ENCODE peak calls at places on chromosomes 1 and 21, in ten cellular contexts. U is RWPE1; M is iPS-NIHi11; T is GM12865; V is hepatocyte; B is CD4-positive, CD25-positive, alpha-beta regulatory T cell; F is glutamatergic neuron; Z is fibroblast of gingiva; I is cardiac fibroblast; W is GDM1. E is an unnamed sample.

GRCh38 chr21:32748529-32748928 is 20.7 kb upstream of the SYNJ1 start:
- DNase-seq in U (no peak), M (no peak), T (no peak), V (no peak), B (no peak), F (no peak), Z (no peak), I (no peak), W (no peak), E (no peak)

GRCh38 chr1:168084396-168085231 is 52.1 kb downstream of the GPR161 start:
- DNase-seq in U (peak; percentile 31), M (peak; percentile 87), T (peak; percentile 67), V (peak; percentile 65), B (peak; percentile 28), F (peak; percentile 85), Z (peak; percentile 25), I (peak; percentile 67), W (peak; percentile 28), E (peak; percentile 31)

GRCh38 chr1:68454534-68454933 is 4.8 kb upstream of the RPE65 start:
- DNase-seq in U (no peak), M (no peak), T (peak; percentile 22), V (no peak), B (no peak), F (no peak), Z (no peak), I (no peak), W (no peak), E (no peak)

GRCh38 chr1:13540871-13541270 is 27.1 kb upstream of the LRRC38 start:
- DNase-seq in U (no peak), M (no peak), T (no peak), V (no peak), B (no peak), F (no peak), Z (no peak), I (no peak), W (no peak), E (no peak)

GRCh38 chr1:221381858-221382623 is 359.8 kb downstream of the DUSP10 start:
- DNase-seq in U (no peak), M (no peak), T (no peak), V (no peak), B (no peak), F (no peak), Z (peak; percentile 83), I (no peak), W (no peak), E (no peak)

GRCh38 chr1:54764132-54764921 is at the start of gene PARS2:
- DNase-seq in U (peak; percentile 99), M (peak; percentile 100), T (peak; percentile 99), V (peak; percentile 100), B (peak; percentile 94), F (peak; percentile 98), Z (peak; percentile 100), I (peak; percentile 100), W (peak; percentile 98), E (peak; percentile 97)

GRCh38 chr21:33039542-33039941 is 13.8 kb downstream of the OLIG2 start:
- DNase-seq in U (no peak), M (no peak), T (no peak), V (no peak), B (no peak), F (peak; percentile 82), Z (no peak), I (no peak), W (no peak), E (no peak)

GRCh38 chr21:46127239-46128105 is 27.9 kb downstream of the FTCD start:
- DNase-seq in U (no peak), M (peak; percentile 16), T (no peak), V (no peak), B (no peak), F (peak; percentile 10), Z (no peak), I (no peak), W (no peak), E (no peak)

GRCh38 chr1:30756206-30756544 is 1.4 kb downstream of the LAPTM5 start:
- DNase-seq in U (no peak), M (no peak), T (no peak), V (no peak), B (no peak), F (no peak), Z (no peak), I (no peak), W (no peak), E (no peak)

GRCh38 chr1:173342766-173343165 is 134.4 kb upstream of the PRDX6 start:
- DNase-seq in U (no peak), M (no peak), T (no peak), V (no peak), B (no peak), F (no peak), Z (no peak), I (peak; percentile 32), W (no peak), E (no peak)

GRCh38 chr1:157110003-157110402 is 10.4 kb upstream of the ETV3L start:
- DNase-seq in U (no peak), M (no peak), T (no peak), V (no peak), B (no peak), F (no peak), Z (peak; percentile 8), I (no peak), W (no peak), E (no peak)

GRCh38 chr1:234599617-234600417 is 10.2 kb downstream of the IRF2BP2 start:
- DNase-seq in U (peak; percentile 78), M (peak; percentile 88), T (peak; percentile 86), V (peak; percentile 94), B (peak; percentile 71), F (peak; percentile 86), Z (peak; percentile 81), I (peak; percentile 83), W (peak; percentile 94), E (peak; percentile 84)

GRCh38 chr1:47725000-47725731 is 272.0 kb downstream of the TRABD2B start:
- DNase-seq in U (no peak), M (peak; percentile 84), T (no peak), V (peak; percentile 53), B (no peak), F (peak; percentile 83), Z (no peak), I (no peak), W (no peak), E (no peak)

GRCh38 chr1:77900687-77901293 is 12.4 kb downstream of the NEXN start:
- DNase-seq in U (peak; percentile 56), M (peak; percentile 43), T (peak; percentile 66), V (peak; percentile 55), B (no peak), F (no peak), Z (peak; percentile 59), I (peak; percentile 77), W (peak; percentile 20), E (peak; percentile 2)

GRCh38 chr1:51294566-51295184 is 35.7 kb downstream of the TTC39A start:
- DNase-seq in U (no peak), M (no peak), T (no peak), V (no peak), B (no peak), F (no peak), Z (no peak), I (no peak), W (no peak), E (no peak)

GRCh38 chr1:32972814-32973428 is 8.3 kb upstream of the RNF19B start:
- DNase-seq in U (no peak), M (peak; percentile 88), T (no peak), V (peak; percentile 73), B (no peak), F (peak; percentile 78), Z (peak; percentile 37), I (no peak), W (no peak), E (no peak)

GRCh38 chr1:185795181-185795580 is 61.0 kb downstream of the HMCN1 start:
- DNase-seq in U (no peak), M (no peak), T (no peak), V (no peak), B (no peak), F (no peak), Z (peak; percentile 65), I (peak; percentile 88), W (no peak), E (no peak)

GRCh38 chr1:185315364-185316108 is 1.5 kb downstream of the IVNS1ABP start:
- DNase-seq in U (no peak), M (no peak), T (no peak), V (peak; percentile 36), B (no peak), F (no peak), Z (no peak), I (no peak), W (no peak), E (no peak)

GRCh38 chr1:175774921-175775320 is 31.5 kb upstream of the TNR start:
- DNase-seq in U (no peak), M (no peak), T (no peak), V (no peak), B (no peak), F (no peak), Z (no peak), I (no peak), W (no peak), E (no peak)

GRCh38 chr1:67948155-67949075 is 102.0 kb downstream of the DIRAS3 start:
- DNase-seq in U (no peak), M (no peak), T (no peak), V (peak; percentile 37), B (no peak), F (no peak), Z (peak; percentile 86), I (peak; percentile 77), W (no peak), E (no peak)

GRCh38 chr1:58041621-58042020 is 504.9 kb downstream of the OMA1 start:
- DNase-seq in U (peak; percentile 21), M (no peak), T (no peak), V (peak; percentile 8), B (no peak), F (no peak), Z (no peak), I (no peak), W (no peak), E (no peak)

GRCh38 chr1:42325014-42325402 is 10.0 kb downstream of the FOXJ3 start:
- DNase-seq in U (no peak), M (no peak), T (no peak), V (no peak), B (no peak), F (no peak), Z (no peak), I (no peak), W (no peak), E (no peak)

GRCh38 chr21:25568230-25568629 is 39.1 kb downstream of the MRPL39 start:
- DNase-seq in U (no peak), M (no peak), T (peak; percentile 76), V (peak; percentile 10), B (no peak), F (no peak), Z (peak; percentile 23), I (peak; percentile 76), W (no peak), E (peak; percentile 3)

GRCh38 chr1:6753320-6754140 is 31.7 kb upstream of the CAMTA1 start:
- DNase-seq in U (no peak), M (no peak), T (no peak), V (no peak), B (no peak), F (no peak), Z (no peak), I (peak; percentile 45), W (no peak), E (no peak)

GRCh38 chr1:218383681-218384080 is 38.5 kb downstream of the TGFB2 start:
- DNase-seq in U (no peak), M (no peak), T (no peak), V (no peak), B (no peak), F (no peak), Z (peak; percentile 32), I (peak; percentile 81), W (no peak), E (no peak)

GRCh38 chr1:191582169-191582568 is 576.1 kb upstream of the RGS18 start:
- DNase-seq in U (no peak), M (no peak), T (peak; percentile 6), V (no peak), B (no peak), F (no peak), Z (no peak), I (no peak), W (no peak), E (no peak)

GRCh38 chr1:56821462-56821797 is 2.2 kb upstream of the FYB2 start:
- DNase-seq in U (no peak), M (no peak), T (no peak), V (peak; percentile 73), B (no peak), F (no peak), Z (no peak), I (peak; percentile 40), W (no peak), E (no peak)

GRCh38 chr1:31397360-31398095 is 15.5 kb upstream of the SERINC2 start:
- DNase-seq in U (no peak), M (no peak), T (no peak), V (no peak), B (no peak), F (no peak), Z (no peak), I (peak; percentile 45), W (no peak), E (no peak)

E was measured in naive B cell.